ENCODE peak calls at places on chromosomes 16 and 17, in five cellular contexts. D is CD8-positive, alpha-beta T cell; X is PC-9; O is mucosa of descending colon; J is GM12865. Z is an unnamed sample.

GRCh38 chr17:65558683-65559311 is 2.7 kb downstream of the AXIN2 start:
- DNase-seq in J (no peak), O (peak), X (no peak), D (no peak), Z (no peak)

GRCh38 chr16:1244881-1245280 is 4.4 kb downstream of the TPSAB1 start:
- DNase-seq in J (no peak), D (no peak), X (no peak), O (no peak), Z (no peak)

GRCh38 chr17:50037321-50038107 is 18.4 kb upstream of the ITGA3 start:
- DNase-seq in D (no peak), X (peak), O (peak), J (no peak), Z (no peak)

GRCh38 chr17:373616-374225 is 21.1 kb upstream of the RPH3AL start:
- DNase-seq in X (peak), O (no peak), J (no peak), D (no peak), Z (no peak)

GRCh38 chr16:3503513-3503912 is 2.7 kb downstream of the CLUAP1 start:
- DNase-seq in J (peak), X (peak), D (peak), O (no peak), Z (no peak)

GRCh38 chr17:21397341-21398050 is 21.3 kb downstream of the KCNJ12 start:
- DNase-seq in O (no peak), X (no peak), J (no peak), D (no peak), Z (peak)

GRCh38 chr16:14405611-14406537 is 224.2 kb downstream of the PARN start:
- DNase-seq in O (peak), D (peak), X (no peak), J (peak), Z (peak)

GRCh38 chr17:80254396-80255241 is 6.0 kb upstream of the RNF213 start:
- DNase-seq in J (peak), D (peak), O (peak), X (peak), Z (no peak)

GRCh38 chr17:3692346-3692745 is 3.6 kb downstream of the P2RX5 start:
- DNase-seq in O (no peak), D (no peak), J (no peak), X (no peak), Z (no peak)

GRCh38 chr16:73071131-73071940 is 23.4 kb upstream of the ZFHX3 start:
- DNase-seq in O (peak), J (no peak), D (no peak), X (peak), Z (peak)

GRCh38 chr17:17837966-17838962 is 1.5 kb upstream of the SREBF1 start:
- DNase-seq in J (no peak), D (no peak), O (peak), X (peak), Z (peak)

GRCh38 chr17:7281953-7282751 is 634 bp downstream of the SLC2A4 start:
- DNase-seq in D (peak), O (peak), J (no peak), X (no peak), Z (no peak)

GRCh38 chr16:69485361-69485760 is 60.9 kb downstream of the CYB5B start:
- DNase-seq in J (no peak), D (no peak), X (no peak), O (no peak), Z (no peak)

GRCh38 chr16:81004646-81005353 is 1.9 kb downstream of the CMC2 start:
- DNase-seq in D (peak), O (peak), J (peak), X (peak), Z (no peak)

GRCh38 chr17:17070931-17071330 is 28.7 kb downstream of the MPRIP start:
- DNase-seq in X (no peak), J (no peak), O (peak), D (no peak), Z (no peak)

DNA sequence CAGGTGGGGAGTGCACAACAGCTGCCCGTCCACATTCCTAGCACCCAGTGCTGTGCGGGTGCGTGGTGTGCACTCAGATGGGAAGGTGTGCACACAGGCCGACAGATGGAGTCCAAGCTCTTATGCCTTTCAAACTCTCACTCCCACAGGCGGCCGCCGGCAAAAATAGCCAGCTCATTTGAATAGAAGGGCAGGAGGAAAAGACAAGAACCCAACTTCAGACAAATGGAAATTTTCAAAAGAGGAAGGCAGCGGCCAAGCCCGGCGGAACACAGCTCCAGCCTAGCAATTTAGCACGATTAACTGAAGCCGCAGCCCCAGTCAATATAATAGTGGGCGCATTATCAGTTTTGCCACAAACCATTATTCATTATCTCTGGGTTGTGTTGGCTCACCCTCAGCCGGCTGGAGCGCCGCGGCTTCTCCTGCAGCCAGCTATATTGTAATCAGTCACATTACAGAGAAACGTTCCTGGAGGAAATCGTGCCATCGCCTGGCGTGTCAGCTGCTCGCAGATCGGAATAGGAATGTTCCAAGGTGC is 103.9 kb upstream of the SEC14L1 start:
- DNase-seq in O (peak), X (peak), D (no peak), J (peak), Z (peak)
- TF ChIP-seq CTCF in O (no peak), X (no peak), D (no peak), J (no peak), Z (no peak)

GRCh38 chr17:36933174-36934143 is 3.8 kb upstream of the LHX1 start:
- DNase-seq in D (no peak), X (no peak), O (peak), J (no peak), Z (peak)

GRCh38 chr17:36934144-36934758 is 3.0 kb upstream of the LHX1 start:
- DNase-seq in D (no peak), X (no peak), J (no peak), O (no peak), Z (peak)

GRCh38 chr17:36935681-36936454 is 1.4 kb upstream of the LHX1 start:
- DNase-seq in O (peak), X (peak), J (no peak), D (no peak), Z (peak)

GRCh38 chr17:36936455-36936934 is 780 bp upstream of the LHX1 start:
- DNase-seq in X (peak), O (no peak), D (no peak), J (no peak), Z (peak)

GRCh38 chr17:36934759-36935630 is 2.3 kb upstream of the LHX1 start:
- DNase-seq in X (no peak), O (no peak), J (no peak), D (peak), Z (peak)
- TF ChIP-seq CTCF in X (no peak), O (no peak), J (no peak), D (no peak), Z (no peak)

DNA sequence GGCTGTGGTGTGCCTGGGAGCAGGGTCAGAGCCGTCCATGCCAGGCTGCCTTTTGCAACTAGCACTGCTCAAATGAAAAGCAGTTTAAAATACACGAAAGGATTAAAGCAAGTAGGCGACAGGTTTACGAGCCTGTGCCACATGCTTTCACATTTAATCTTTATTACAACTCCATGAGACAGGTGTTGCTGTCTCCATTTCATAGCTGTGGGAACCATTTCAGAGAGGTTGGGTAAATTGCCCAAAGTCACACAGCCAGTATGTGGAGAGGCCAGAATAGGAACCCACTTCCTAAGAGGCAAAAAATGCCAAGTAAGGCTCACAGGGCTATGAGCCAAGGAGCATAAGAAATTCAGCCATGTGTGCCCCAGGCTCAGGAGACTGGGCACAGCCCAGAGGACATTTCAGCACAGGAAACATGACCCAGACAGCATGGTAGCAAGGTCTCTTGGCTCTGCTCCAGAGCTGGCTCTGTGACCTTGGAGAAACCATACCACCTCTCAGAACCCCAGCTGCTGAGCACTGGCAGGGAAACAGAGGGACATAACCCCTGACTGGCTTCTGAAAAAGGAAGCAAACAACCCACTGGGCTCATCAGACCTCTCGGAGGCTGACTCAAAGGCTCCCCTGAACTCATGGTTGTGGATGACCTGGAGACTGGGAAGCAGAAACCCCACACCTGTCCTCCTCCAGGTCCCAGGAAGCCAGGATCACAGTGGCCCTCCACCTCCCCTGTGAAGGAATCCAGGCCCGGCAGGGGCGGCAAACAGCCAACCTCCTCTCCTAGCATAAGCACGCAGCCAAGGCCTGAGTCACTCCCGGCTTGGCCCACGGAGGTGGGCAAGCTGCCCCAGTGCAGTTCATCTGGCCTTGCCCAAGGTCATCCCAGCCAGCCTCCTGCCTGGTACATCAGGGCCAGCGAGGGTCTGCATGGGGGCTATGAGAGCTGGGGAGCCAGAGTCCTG is 40.3 kb upstream of the MRPS23 start:
- DNase-seq in O (no peak), J (no peak), D (no peak), X (peak), Z (no peak)
- TF ChIP-seq CTCF in O (no peak), J (no peak), D (no peak), X (no peak), Z (no peak)

DNA sequence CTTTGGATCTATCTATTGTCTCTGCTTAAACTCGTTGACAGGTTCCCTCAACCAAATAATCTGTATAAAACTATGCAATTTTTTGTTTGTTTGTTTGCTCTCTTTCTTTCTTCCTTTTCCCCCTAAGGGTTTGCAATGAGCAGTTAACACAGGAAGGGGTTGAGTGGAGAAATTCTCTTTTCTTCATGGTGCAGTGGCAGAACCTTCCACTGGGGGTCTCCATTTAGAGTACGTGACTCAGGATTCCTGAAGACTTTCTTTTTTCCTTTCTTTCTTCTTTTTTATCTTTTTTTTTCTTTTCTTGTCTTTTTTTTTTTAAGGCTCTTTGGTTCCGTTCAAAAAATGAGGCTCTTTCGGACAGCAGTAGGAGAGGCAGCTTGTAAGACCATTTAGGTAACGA is 19.5 kb upstream of the RBFOX1 start:
- DNase-seq in J (no peak), D (no peak), O (no peak), X (no peak), Z (peak)
- TF ChIP-seq CTCF in J (peak), D (no peak), O (no peak), X (peak), Z (peak)

GRCh38 chr16:67150058-67150832 is 553 bp downstream of the B3GNT9 start:
- DNase-seq in D (no peak), J (peak), O (peak), X (no peak), Z (peak)
- TF ChIP-seq CTCF in D (no peak), J (no peak), O (no peak), X (no peak), Z (peak)

GRCh38 chr17:73719588-73720071 is 75.4 kb upstream of the SDK2 start:
- DNase-seq in J (no peak), X (no peak), D (no peak), O (peak), Z (peak)
- TF ChIP-seq CTCF in J (no peak), X (no peak), D (no peak), O (no peak), Z (no peak)

GRCh38 chr16:20329392-20330138 is 2.3 kb upstream of the GP2 start:
- DNase-seq in X (no peak), D (no peak), O (no peak), J (no peak), Z (no peak)

GRCh38 chr16:20332411-20332810 is 5.1 kb upstream of the GP2 start:
- DNase-seq in J (no peak), D (no peak), X (no peak), O (no peak), Z (no peak)

GRCh38 chr16:20334396-20334795 is 7.1 kb upstream of the GP2 start:
- DNase-seq in X (no peak), D (no peak), O (no peak), J (no peak), Z (no peak)

GRCh38 chr16:20331635-20332034 is 4.3 kb upstream of the GP2 start:
- DNase-seq in J (no peak), D (no peak), O (no peak), X (no peak), Z (no peak)

DNA sequence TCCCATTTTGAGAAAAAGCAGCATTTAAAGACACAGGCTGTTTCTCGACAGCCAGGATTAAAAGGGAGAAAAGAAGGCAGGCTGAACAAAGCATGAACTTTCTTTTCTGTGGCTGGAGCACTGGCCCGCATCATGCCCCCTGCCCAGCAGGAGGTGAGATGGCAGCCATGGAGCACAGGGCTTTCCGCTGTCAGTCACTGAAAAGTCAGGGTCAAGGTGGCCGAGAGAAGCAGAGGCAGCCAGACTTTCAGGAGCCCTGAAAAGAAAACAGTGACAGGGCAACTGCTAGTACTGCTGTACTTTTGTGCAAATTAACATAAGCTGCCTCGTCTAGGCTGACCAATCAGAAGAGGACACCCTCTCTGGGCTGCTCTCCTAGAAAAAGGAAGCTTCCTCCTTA is 5.8 kb upstream of the GP2 start:
- DNase-seq in X (no peak), O (no peak), D (no peak), J (no peak), Z (no peak)
- TF ChIP-seq CTCF in X (no peak), O (no peak), D (no peak), J (no peak), Z (no peak)